ENCODE peak calls at places on chromosome 18, in seven cellular contexts. C is ovary, E is A549, O is GM12878, V is sigmoid colon, P is transverse colon, G is stomach. Y is an unnamed sample.

GRCh38 chr18:50928551-50928950 is 39.3 kb upstream of the ELAC1 start:
- DNase-seq in C (no peak), E (no peak), O (no peak), V (no peak), P (no peak), G (no peak), Y (no peak)

GRCh38 chr18:23963443-23964185 is 50.9 kb upstream of the TTC39C start:
- DNase-seq in C (no peak), E (no peak), O (no peak), V (no peak), P (no peak), G (no peak), Y (no peak)

GRCh38 chr18:61820842-61821241 is 72.0 kb downstream of the RNF152 start:
- DNase-seq in C (no peak), E (no peak), O (no peak), V (no peak), P (no peak), G (no peak), Y (no peak)

GRCh38 chr18:44123743-44124142 is 556.9 kb upstream of the SETBP1 start:
- DNase-seq in C (no peak), E (no peak), O (no peak), V (no peak), P (no peak), G (no peak), Y (no peak)

GRCh38 chr18:63149200-63149587 is 170.4 kb downstream of the BCL2 start:
- DNase-seq in C (no peak), E (no peak), O (no peak), V (no peak), P (no peak), G (no peak), Y (no peak)

GRCh38 chr18:649341-649740 is 8.1 kb upstream of the TYMS start:
- DNase-seq in C (no peak), E (no peak), O (no peak), V (no peak), P (no peak), G (no peak), Y (no peak)

GRCh38 chr18:50131591-50131990 is 63.4 kb downstream of the MYO5B start:
- DNase-seq in C (no peak), E (no peak), O (peak), V (no peak), P (no peak), G (no peak), Y (no peak)

GRCh38 chr18:45891806-45892205 is 66.3 kb downstream of the SIGLEC15 start:
- DNase-seq in C (no peak), E (no peak), O (no peak), V (no peak), P (no peak), G (no peak), Y (no peak)

GRCh38 chr18:5628512-5629255 is 84.9 kb upstream of the EPB41L3 start:
- DNase-seq in C (peak), E (no peak), O (no peak), V (peak), P (peak), G (peak), Y (no peak)

GRCh38 chr18:55988537-55988936 is 400.5 kb upstream of the TCF4 start:
- DNase-seq in C (no peak), E (no peak), O (no peak), V (no peak), P (no peak), G (no peak), Y (no peak)

GRCh38 chr18:75624836-75625235 is 197.3 kb upstream of the SMIM21 start:
- DNase-seq in C (no peak), E (no peak), O (no peak), V (no peak), P (no peak), G (no peak), Y (no peak)

GRCh38 chr18:58565021-58565420 is 63.9 kb downstream of the ALPK2 start:
- DNase-seq in C (no peak), E (no peak), O (peak), V (no peak), P (no peak), G (no peak), Y (no peak)

GRCh38 chr18:23619388-23619873 is 33.1 kb upstream of the NPC1 start:
- DNase-seq in C (peak), E (no peak), O (no peak), V (no peak), P (peak), G (peak), Y (no peak)

GRCh38 chr18:73962251-73962650 is 185.4 kb downstream of the FBXO15 start:
- DNase-seq in C (no peak), E (no peak), O (no peak), V (no peak), P (no peak), G (no peak), Y (peak)

GRCh38 chr18:55419939-55420664 is 167.9 kb downstream of the TCF4 start:
- DNase-seq in C (no peak), E (no peak), O (no peak), V (no peak), P (no peak), G (no peak), Y (no peak)

GRCh38 chr18:73741946-73742345 is 405.7 kb downstream of the FBXO15 start:
- DNase-seq in C (no peak), E (no peak), O (no peak), V (no peak), P (no peak), G (no peak), Y (no peak)

GRCh38 chr18:11654736-11655604 is 34.1 kb upstream of the GNAL start:
- DNase-seq in C (no peak), E (peak), O (no peak), V (no peak), P (peak), G (peak), Y (peak)

GRCh38 chr18:32549248-32549842 is 78.7 kb upstream of the GAREM1 start:
- DNase-seq in C (peak), E (peak), O (no peak), V (no peak), P (peak), G (peak), Y (peak)

GRCh38 chr18:23504720-23505119 is 1.4 kb downstream of the RMC1 start:
- DNase-seq in C (no peak), E (no peak), O (peak), V (no peak), P (no peak), G (no peak), Y (no peak)

GRCh38 chr18:58292675-58293074 is 248.6 kb downstream of the NEDD4L start:
- DNase-seq in C (no peak), E (no peak), O (no peak), V (no peak), P (no peak), G (no peak), Y (no peak)

GRCh38 chr18:52200406-52200805 is 139.6 kb upstream of the DCC start:
- DNase-seq in C (no peak), E (no peak), O (no peak), V (no peak), P (no peak), G (no peak), Y (no peak)

GRCh38 chr18:9884532-9885140 is 1.1 kb upstream of the TXNDC2 start:
- DNase-seq in C (no peak), E (no peak), O (no peak), V (no peak), P (no peak), G (no peak), Y (no peak)

GRCh38 chr18:398866-399637 is 101.4 kb downstream of the COLEC12 start:
- DNase-seq in C (no peak), E (no peak), O (no peak), V (no peak), P (no peak), G (no peak), Y (no peak)

GRCh38 chr18:63869851-63870250 is 17.7 kb upstream of the SERPINB2 start:
- DNase-seq in C (no peak), E (no peak), O (no peak), V (no peak), P (no peak), G (no peak), Y (no peak)

GRCh38 chr18:39348757-39349156 is 1783.2 kb upstream of the CELF4 start:
- DNase-seq in C (no peak), E (no peak), O (no peak), V (no peak), P (no peak), G (no peak), Y (no peak)

GRCh38 chr18:39414009-39414700 is 1848.6 kb upstream of the CELF4 start:
- DNase-seq in C (no peak), E (no peak), O (no peak), V (no peak), P (no peak), G (no peak), Y (no peak)

GRCh38 chr18:12777543-12777942 is 74.7 kb downstream of the PSMG2 start:
- DNase-seq in C (no peak), E (no peak), O (no peak), V (no peak), P (no peak), G (no peak), Y (no peak)
- H3K4me3 ChIP-seq in C (no peak), E (no peak), O (no peak), V (no peak), P (peak), G (no peak), Y (no peak)

GRCh38 chr18:47582055-47582454 is 330.6 kb upstream of the SKOR2 start:
- DNase-seq in C (no peak), E (no peak), O (no peak), V (no peak), P (no peak), G (no peak), Y (no peak)

GRCh38 chr18:47586418-47586817 is 335.0 kb upstream of the SKOR2 start:
- DNase-seq in C (no peak), E (no peak), O (no peak), V (no peak), P (no peak), G (no peak), Y (no peak)

GRCh38 chr18:47587587-47587986 is 336.1 kb upstream of the SKOR2 start:
- DNase-seq in C (no peak), E (no peak), O (no peak), V (no peak), P (no peak), G (peak), Y (no peak)

GRCh38 chr18:47585136-47585535 is 333.7 kb upstream of the SKOR2 start:
- DNase-seq in C (no peak), E (no peak), O (no peak), V (no peak), P (no peak), G (no peak), Y (no peak)

DNA sequence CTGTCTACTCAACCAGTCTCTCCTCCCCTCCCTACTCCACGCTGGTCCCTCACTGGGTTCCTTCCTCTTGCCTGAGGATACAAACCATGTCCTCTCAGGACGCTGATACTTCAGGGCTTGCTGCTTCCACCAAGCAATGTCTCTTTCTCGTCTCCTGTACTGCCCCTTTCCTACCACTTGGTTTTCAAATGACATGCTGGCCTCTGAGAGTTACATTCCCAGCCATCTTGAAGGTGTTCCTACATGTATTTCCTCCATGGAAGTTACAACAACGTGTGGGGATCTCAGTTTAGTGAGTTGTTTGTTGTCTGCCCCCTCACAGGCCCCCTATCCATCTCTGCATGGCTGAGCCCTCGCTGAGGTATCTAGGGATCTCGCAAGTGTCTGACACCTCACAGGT is 334.5 kb upstream of the SKOR2 start:
- DNase-seq in C (no peak), E (no peak), O (no peak), V (no peak), P (no peak), G (no peak), Y (no peak)
- TF ChIP-seq EP300 in C (no peak), E (no peak), O (no peak), V (no peak), P (no peak), G (no peak), Y (no peak)

DNA sequence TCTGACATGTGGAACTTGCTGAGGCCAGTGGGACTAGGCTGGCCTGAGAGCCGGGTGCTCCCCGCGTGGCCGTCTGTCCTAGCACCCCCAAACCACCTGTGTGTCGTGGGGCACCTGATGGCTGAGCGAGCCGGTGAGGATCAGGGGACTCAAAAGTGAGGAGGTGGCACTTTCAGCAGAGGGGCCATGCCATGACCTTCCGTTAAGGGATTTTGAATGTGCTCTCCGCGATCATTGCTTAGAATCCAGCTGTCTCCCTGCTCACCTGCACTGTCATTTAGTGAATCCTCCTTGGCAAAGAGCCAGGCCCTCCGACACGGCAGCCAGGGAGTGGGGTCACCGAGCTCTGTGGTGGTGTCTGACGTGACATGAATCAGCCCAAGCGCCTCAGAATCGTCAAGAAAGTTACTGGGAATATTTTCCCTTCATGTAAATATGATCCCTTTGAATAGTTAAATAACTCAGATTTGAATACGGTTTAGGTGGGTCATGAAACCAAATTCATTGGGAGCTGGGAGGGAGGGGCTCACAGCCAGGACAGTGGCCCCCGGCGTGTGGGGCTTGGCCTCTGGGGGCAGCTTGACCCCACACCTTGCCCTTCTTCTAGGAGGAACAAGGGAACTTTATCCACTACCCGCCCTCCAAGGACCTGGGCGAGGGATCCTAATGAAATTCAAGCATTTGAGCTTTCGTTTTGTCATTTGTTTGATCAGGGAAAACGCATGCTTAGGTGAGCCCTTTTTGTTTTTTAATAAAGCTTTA is 9.5 kb downstream of the NFATC1 start:
- DNase-seq in C (no peak), E (no peak), O (no peak), V (no peak), P (no peak), G (no peak), Y (no peak)
- H3K4me3 ChIP-seq in C (no peak), E (no peak), O (peak), V (no peak), P (no peak), G (peak), Y (no peak)

GRCh38 chr18:67876866-67877265 is 360.3 kb upstream of the DSEL start:
- DNase-seq in C (no peak), E (no peak), O (no peak), V (no peak), P (no peak), G (no peak), Y (no peak)

GRCh38 chr18:67875936-67876335 is 359.4 kb upstream of the DSEL start:
- DNase-seq in C (no peak), E (no peak), O (no peak), V (no peak), P (no peak), G (no peak), Y (no peak)

DNA sequence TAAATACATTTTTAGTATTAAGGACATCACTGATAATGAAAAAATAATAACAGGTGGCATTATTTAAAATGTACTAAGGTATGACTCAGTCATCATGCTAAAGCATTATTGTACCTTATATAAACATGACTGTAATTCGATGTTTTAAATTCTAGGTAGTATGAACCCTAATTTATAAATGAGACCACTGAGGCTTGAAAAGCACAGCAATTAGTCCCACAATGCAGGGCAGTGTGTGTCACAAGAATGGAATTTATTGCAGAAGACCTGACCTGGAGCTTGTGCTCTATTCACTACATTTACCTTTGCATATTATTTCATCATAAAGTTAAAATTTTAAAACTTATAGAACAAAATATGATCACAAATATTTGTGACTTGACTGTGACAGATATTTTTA is 358.5 kb upstream of the DSEL start:
- DNase-seq in C (no peak), E (no peak), O (no peak), V (no peak), P (no peak), G (no peak), Y (no peak)
- TF ChIP-seq EP300 in C (no peak), E (no peak), O (no peak), V (no peak), P (no peak), G (no peak), Y (no peak)

GRCh38 chr18:53795610-53796009 is 428.9 kb downstream of the MBD2 start:
- DNase-seq in C (no peak), E (no peak), O (no peak), V (no peak), P (no peak), G (no peak), Y (no peak)
- H3K4me3 ChIP-seq in C (no peak), E (no peak), O (no peak), V (no peak), P (no peak), G (no peak), Y (no peak)

DNA sequence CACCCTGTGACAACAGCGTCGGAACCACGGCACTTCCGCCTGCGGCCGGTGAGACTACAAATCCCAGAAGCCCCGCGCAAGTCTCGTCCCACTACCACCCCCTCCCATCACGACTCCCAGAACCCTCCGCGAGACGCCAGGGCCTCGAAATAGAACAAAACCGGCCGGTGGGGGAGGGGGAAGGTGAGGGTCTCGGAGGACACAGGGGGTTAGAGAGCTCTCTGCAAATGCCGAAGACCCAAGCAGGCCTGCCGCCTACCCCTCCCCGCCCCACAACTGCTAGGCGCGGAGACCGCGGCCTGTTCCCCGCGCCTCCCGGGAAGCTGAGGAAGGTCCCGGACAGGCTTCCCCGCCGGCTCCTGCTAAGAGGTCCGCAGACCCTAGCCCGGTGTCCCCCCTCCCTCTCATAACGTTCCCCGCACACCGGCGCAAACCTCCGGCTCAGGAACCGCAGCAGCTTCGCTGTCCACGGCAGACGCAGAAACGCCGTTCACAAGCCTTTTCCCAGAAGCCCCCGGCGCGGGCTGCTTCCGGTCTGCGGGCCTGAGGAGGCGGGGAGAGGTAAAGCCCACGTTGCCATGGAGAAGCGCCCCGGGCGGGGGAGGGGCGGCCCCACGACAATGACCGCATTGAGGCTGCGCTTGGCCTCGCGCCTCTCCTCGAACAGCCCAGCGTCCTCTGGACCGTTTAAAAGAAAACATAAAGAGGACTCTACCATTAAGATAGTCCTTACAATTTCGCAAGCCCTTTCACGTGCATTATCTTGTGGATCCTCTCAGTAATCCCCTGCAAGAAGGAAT is at the start of gene ZNF24:
- DNase-seq in C (peak), E (peak), O (peak), V (peak), P (peak), G (peak), Y (peak)
- TF ChIP-seq EP300 in C (no peak), E (no peak), O (peak), V (peak), P (peak), G (no peak), Y (no peak)

GRCh38 chr18:31243740-31244512 is 74.0 kb upstream of the DSG1 start:
- DNase-seq in C (no peak), E (no peak), O (no peak), V (no peak), P (no peak), G (no peak), Y (no peak)
- H3K4me3 ChIP-seq in C (no peak), E (no peak), O (no peak), V (no peak), P (no peak), G (no peak), Y (no peak)

DNA sequence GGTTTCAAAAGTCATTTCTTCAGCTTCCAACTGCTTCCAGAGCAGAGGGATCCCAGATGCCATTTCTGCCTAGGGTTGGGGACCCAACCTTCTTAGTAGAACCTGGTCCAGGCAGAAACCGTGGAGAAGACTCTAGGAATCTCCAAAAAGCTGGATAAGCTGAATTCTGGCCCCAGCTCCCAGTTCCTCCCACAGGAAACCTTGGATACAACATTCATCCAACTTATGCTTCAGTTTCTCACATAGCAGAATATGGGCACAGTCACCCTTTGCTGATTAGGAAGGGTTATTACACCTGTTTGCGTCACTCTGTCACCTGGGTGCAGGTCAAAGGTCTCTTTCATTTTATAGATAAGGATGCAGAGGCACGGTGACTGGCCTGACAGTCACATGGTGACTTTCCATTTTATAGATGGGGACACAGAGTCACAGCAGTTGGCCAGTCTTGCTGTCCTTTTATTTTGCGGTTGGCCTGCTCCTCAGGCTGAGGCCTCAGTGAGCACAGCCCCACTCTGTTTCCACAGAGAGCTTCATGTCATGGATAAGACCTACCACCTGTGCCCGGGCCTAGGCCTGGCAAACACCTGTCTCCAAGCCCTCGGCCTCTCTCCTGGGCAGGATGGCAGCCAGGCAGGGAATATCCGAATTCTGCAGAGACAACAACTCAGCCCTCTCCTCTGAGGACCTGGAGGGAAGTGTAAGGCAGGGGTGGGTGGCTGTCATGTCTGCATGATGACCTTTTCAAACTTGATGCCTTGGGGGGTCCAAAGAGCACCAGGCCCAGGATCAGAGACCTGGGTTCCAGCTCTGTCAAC is 148.8 kb downstream of the SMAD7 start:
- DNase-seq in C (peak), E (no peak), O (no peak), V (peak), P (peak), G (peak), Y (no peak)
- TF ChIP-seq EP300 in C (no peak), E (no peak), O (no peak), V (no peak), P (no peak), G (no peak), Y (no peak)